ENCODE peak calls at places on chromosomes 1 and 21, in ten cellular contexts. M, H, Y, S, U, C, F, G, I and J are unnamed samples.

GRCh38 chr21:42112857-42113256 is 41.7 kb downstream of the UMODL1 start:
- DNase-seq in M (no peak), C (no peak), S (no peak), H (no peak), I (no peak), Y (peak), U (no peak), F (no peak), G (peak), J (peak)

GRCh38 chr1:25174363-25174729 is 58.0 kb downstream of the SYF2 start:
- DNase-seq in M (no peak), G (no peak), Y (no peak), H (no peak), I (no peak), F (no peak), S (no peak), U (no peak), C (no peak), J (no peak)

GRCh38 chr1:21385022-21385421 is 54.9 kb upstream of the NBPF3 start:
- DNase-seq in Y (no peak), U (no peak), S (no peak), F (no peak), I (no peak), G (no peak), H (no peak), M (no peak), C (no peak), J (no peak)

GRCh38 chr1:150516050-150516591 is 569 bp downstream of the FALEC start:
- DNase-seq in G (no peak), U (no peak), S (no peak), H (peak), C (no peak), I (no peak), Y (peak), F (peak), M (no peak), J (peak)

GRCh38 chr1:18149113-18149641 is 41.6 kb downstream of the IGSF21 start:
- DNase-seq in Y (no peak), U (no peak), C (no peak), F (peak), H (no peak), S (no peak), I (no peak), M (no peak), G (no peak), J (no peak)

GRCh38 chr1:1680031-1680911 is 12.3 kb downstream of the SLC35E2B start:
- DNase-seq in C (no peak), M (no peak), F (no peak), Y (no peak), U (peak), I (peak), S (no peak), H (no peak), G (no peak), J (no peak)

GRCh38 chr1:245969274-245969673 is 537.8 kb downstream of the SMYD3 start:
- DNase-seq in H (no peak), G (no peak), Y (peak), F (no peak), S (no peak), I (no peak), C (no peak), U (no peak), M (no peak), J (peak)

GRCh38 chr1:10909697-10910489 is 102.6 kb upstream of the TARDBP start:
- DNase-seq in F (peak), S (no peak), M (peak), I (no peak), H (peak), Y (no peak), U (peak), G (peak), C (peak), J (peak)

GRCh38 chr1:60874703-60875102 is 207.7 kb upstream of the NFIA start:
- DNase-seq in H (no peak), M (no peak), S (no peak), I (no peak), F (no peak), U (no peak), Y (peak), G (no peak), C (no peak), J (peak)

GRCh38 chr1:174892016-174892415 is 107.7 kb upstream of the CACYBP start:
- DNase-seq in G (no peak), U (peak), C (no peak), H (no peak), F (peak), M (no peak), Y (no peak), S (no peak), I (no peak), J (no peak)

GRCh38 chr1:19029191-19030085 is 73.0 kb upstream of the IFFO2 start:
- DNase-seq in U (no peak), S (no peak), F (no peak), G (no peak), H (no peak), Y (no peak), M (no peak), I (no peak), C (no peak), J (no peak)

GRCh38 chr1:156870734-156871133 is 10.1 kb downstream of the NTRK1 start:
- DNase-seq in C (no peak), I (no peak), H (no peak), U (no peak), S (no peak), F (no peak), M (no peak), Y (peak), G (no peak), J (peak)

GRCh38 chr1:112713466-112714312 is 1.4 kb downstream of the PPM1J start:
- DNase-seq in I (no peak), M (no peak), H (no peak), F (peak), G (no peak), U (no peak), S (peak), C (peak), Y (no peak), J (no peak)

GRCh38 chr1:55869050-55869449 is 653.9 kb upstream of the USP24 start:
- DNase-seq in U (peak), S (peak), C (peak), F (no peak), G (peak), M (no peak), Y (no peak), I (no peak), H (peak), J (no peak)

GRCh38 chr1:240254006-240254405 is 162.3 kb downstream of the FMN2 start:
- DNase-seq in F (peak), G (no peak), I (no peak), C (no peak), U (no peak), S (no peak), M (no peak), Y (no peak), H (no peak), J (no peak)

GRCh38 chr1:154951901-154952657 is 3.8 kb downstream of the PBXIP1 start:
- DNase-seq in F (no peak), C (no peak), H (no peak), Y (no peak), U (no peak), I (no peak), M (peak), S (no peak), G (peak), J (no peak)

GRCh38 chr1:23383547-23384311 is 14.1 kb upstream of the ZNF436 start:
- DNase-seq in F (no peak), I (peak), Y (no peak), C (no peak), H (no peak), G (no peak), U (no peak), S (no peak), M (no peak), J (no peak)

GRCh38 chr1:43527111-43527878 is 3.4 kb upstream of the PTPRF start:
- DNase-seq in U (peak), G (no peak), H (no peak), S (no peak), I (no peak), C (no peak), M (no peak), Y (no peak), F (no peak), J (no peak)

GRCh38 chr1:10973552-10973951 is 38.9 kb upstream of the TARDBP start:
- DNase-seq in S (no peak), Y (no peak), H (no peak), U (peak), I (peak), G (no peak), M (no peak), C (peak), F (peak), J (peak)

GRCh38 chr1:100542264-100542663 is 4.3 kb downstream of the GPR88 start:
- DNase-seq in Y (no peak), C (no peak), F (no peak), S (no peak), I (no peak), H (no peak), U (no peak), M (no peak), G (no peak), J (no peak)

GRCh38 chr1:231020816-231021215 is 19.2 kb downstream of the FAM89A start:
- DNase-seq in C (no peak), S (no peak), H (no peak), U (no peak), F (peak), Y (peak), M (no peak), G (no peak), I (no peak), J (no peak)

GRCh38 chr1:74531807-74532206 is 19.4 kb upstream of the LRRC53 start:
- DNase-seq in I (no peak), F (no peak), S (no peak), M (no peak), Y (no peak), H (no peak), G (no peak), C (no peak), U (no peak), J (no peak)

GRCh38 chr1:81446006-81446669 is 354.6 kb upstream of the ADGRL2 start:
- DNase-seq in G (no peak), M (no peak), S (no peak), F (no peak), Y (no peak), H (no peak), U (peak), C (no peak), I (no peak), J (no peak)

GRCh38 chr1:66929691-66929998 is 4.9 kb downstream of the MIER1 start:
- DNase-seq in C (no peak), Y (no peak), G (no peak), I (no peak), M (no peak), H (no peak), F (no peak), S (no peak), U (no peak), J (no peak)

GRCh38 chr1:66930823-66931174 is 6.0 kb downstream of the MIER1 start:
- DNase-seq in G (no peak), H (no peak), C (no peak), M (no peak), S (no peak), F (no peak), U (no peak), Y (no peak), I (no peak), J (no peak)

GRCh38 chr1:66931548-66932124 is 6.8 kb downstream of the MIER1 start:
- DNase-seq in U (no peak), M (no peak), I (no peak), F (no peak), H (no peak), Y (no peak), C (no peak), G (no peak), S (no peak), J (no peak)

GRCh38 chr1:66929289-66929688 is 4.5 kb downstream of the MIER1 start:
- DNase-seq in M (no peak), U (no peak), C (no peak), H (no peak), F (no peak), Y (no peak), I (no peak), S (no peak), G (no peak), J (no peak)

GRCh38 chr1:66929999-66930822 is 5.4 kb downstream of the MIER1 start:
- DNase-seq in I (peak), F (peak), M (peak), S (peak), G (peak), H (peak), U (peak), Y (peak), C (peak), J (peak)
- TF ChIP-seq CTCF in I (no peak), F (no peak), M (peak), S (peak), G (peak), H (peak), U (peak), Y (no peak), C (peak), J (no peak)

DNA sequence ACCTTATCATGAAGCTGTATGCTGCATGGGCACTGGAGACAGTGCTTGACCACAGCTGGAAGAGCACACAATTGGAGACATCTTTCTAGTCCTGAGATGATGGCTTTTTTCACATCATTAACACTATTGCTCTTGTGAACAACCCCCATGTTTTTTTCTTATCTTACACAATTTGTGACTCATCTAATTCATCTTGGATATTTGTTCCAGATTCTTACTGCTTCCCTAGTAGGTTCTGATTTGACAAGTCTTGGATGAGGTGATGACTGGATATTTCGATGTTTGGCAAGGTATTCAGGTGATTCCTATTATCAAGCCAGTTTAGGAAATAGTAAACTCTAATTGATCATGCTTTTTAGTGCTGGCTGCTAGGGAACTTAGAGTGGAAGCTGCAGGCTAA is 23.7 kb downstream of the HLX start:
- DNase-seq in M (no peak), U (no peak), C (no peak), F (no peak), S (no peak), Y (no peak), H (no peak), G (no peak), I (no peak), J (peak)
- H3K4me3 ChIP-seq in M (no peak), U (no peak), C (no peak), F (no peak), S (no peak), Y (no peak), H (no peak), G (no peak), I (no peak), J (no peak)

GRCh38 chr1:53557369-53557768 is 98.2 kb downstream of the DMRTB1 start:
- DNase-seq in S (no peak), Y (no peak), C (no peak), I (peak), U (no peak), M (no peak), G (no peak), H (no peak), F (no peak), J (no peak)
- TF ChIP-seq CTCF in S (no peak), Y (no peak), C (no peak), I (no peak), U (no peak), M (no peak), G (peak), H (no peak), F (no peak), J (no peak)

DNA sequence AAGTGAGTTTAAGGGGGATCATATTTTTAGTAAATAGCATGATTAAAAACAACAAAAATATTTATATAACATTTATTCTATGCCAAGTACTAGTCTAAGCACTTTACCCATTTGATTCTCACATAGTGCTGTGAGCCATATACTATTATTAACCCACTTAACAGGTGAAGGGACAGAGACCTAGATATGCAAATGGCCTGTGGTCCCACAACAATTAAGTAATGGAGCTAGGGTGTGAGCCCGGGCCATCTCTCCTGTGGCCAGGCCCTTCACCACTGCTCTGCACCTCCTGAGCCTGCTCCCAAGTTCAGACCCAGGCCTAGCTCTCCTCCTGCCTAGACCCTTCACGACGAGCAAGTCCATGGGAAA is 537 bp downstream of the ASCL5 start:
- DNase-seq in C (no peak), U (no peak), F (peak), G (no peak), S (no peak), Y (peak), H (no peak), M (no peak), I (no peak), J (no peak)
- H3K4me3 ChIP-seq in C (no peak), U (no peak), F (peak), G (no peak), S (no peak), Y (no peak), H (no peak), M (no peak), I (no peak), J (no peak)

GRCh38 chr1:152003846-152004442 is 10.3 kb upstream of the S100A10 start:
- DNase-seq in U (no peak), F (peak), S (no peak), H (no peak), Y (no peak), C (no peak), I (no peak), M (no peak), G (no peak), J (no peak)
- TF ChIP-seq CTCF in U (peak), F (peak), S (no peak), H (no peak), Y (peak), C (no peak), I (no peak), M (no peak), G (peak), J (peak)

GRCh38 chr1:236144033-236144432 is 1.7 kb downstream of the GPR137B start:
- DNase-seq in M (no peak), C (no peak), F (no peak), G (no peak), H (no peak), U (no peak), I (no peak), Y (no peak), S (no peak), J (no peak)
- H3K4me3 ChIP-seq in M (peak), C (peak), F (peak), G (no peak), H (no peak), U (peak), I (peak), Y (no peak), S (no peak), J (peak)